ENCODE peak calls at places on chromosomes 11 and 22, in five cellular contexts. I is fibroblast of lung, C is IMR-90, U is H1, S is GM23248. W is an unnamed sample.

GRCh38 chr11:14393129-14393528 is 34.1 kb upstream of the RRAS2 start:
- DNase-seq in S (no peak), U (no peak), C (no peak), I (no peak), W (no peak)

GRCh38 chr22:28977481-28977971 is 84.1 kb downstream of the C22orf31 start:
- DNase-seq in S (peak), I (peak), U (no peak), C (no peak), W (no peak)

GRCh38 chr11:131253142-131253884 is 117.1 kb upstream of the NTM start:
- DNase-seq in U (peak), I (peak), S (no peak), C (no peak), W (no peak)

GRCh38 chr11:6111635-6112034 is 4.2 kb downstream of the OR56B4 start:
- DNase-seq in I (no peak), U (no peak), S (no peak), C (no peak), W (no peak)

GRCh38 chr22:28129319-28129962 is 210.4 kb upstream of the PITPNB start:
- DNase-seq in S (no peak), U (peak), C (no peak), I (no peak), W (no peak)

GRCh38 chr22:20503816-20504215 is 3.6 kb upstream of the MED15 start:
- DNase-seq in S (no peak), U (no peak), I (no peak), C (no peak), W (no peak)

GRCh38 chr22:39808087-39808486 is 85.5 kb downstream of the ENTHD1 start:
- DNase-seq in S (peak), I (no peak), U (no peak), C (peak), W (no peak)

GRCh38 chr11:117457835-117458234 is 130.2 kb downstream of the CEP164 start:
- DNase-seq in S (no peak), U (no peak), C (no peak), I (no peak), W (no peak)

GRCh38 chr11:70819022-70819421 is 420.7 kb downstream of the CTTN start:
- DNase-seq in C (no peak), S (no peak), I (no peak), U (no peak), W (no peak)

GRCh38 chr11:86938900-86939880 is 16.0 kb downstream of the FZD4 start:
- DNase-seq in U (no peak), C (peak), I (no peak), S (peak), W (no peak)

GRCh38 chr11:69918231-69918937 is 99.2 kb upstream of the FGF3 start:
- DNase-seq in U (no peak), C (no peak), I (no peak), S (no peak), W (no peak)

GRCh38 chr11:94785509-94785908 is 17.4 kb downstream of the AMOTL1 start:
- DNase-seq in S (no peak), I (no peak), U (no peak), C (no peak), W (no peak)

GRCh38 chr11:126163074-126163700 is 48.3 kb downstream of the RPUSD4 start:
- DNase-seq in I (peak), C (peak), S (peak), U (no peak), W (peak)

GRCh38 chr22:27461470-27461869 is 340.1 kb downstream of the MN1 start:
- DNase-seq in C (peak), U (peak), I (peak), S (peak), W (no peak)

GRCh38 chr11:2304156-2305139 is 2.6 kb downstream of the TSPAN32 start:
- DNase-seq in C (no peak), I (no peak), S (no peak), U (no peak), W (no peak)

GRCh38 chr11:86954288-86955110 is 696 bp downstream of the FZD4 start:
- DNase-seq in I (no peak), S (peak), U (no peak), C (no peak), W (no peak)

GRCh38 chr11:75508051-75508561 is 17.6 kb downstream of the GDPD5 start:
- DNase-seq in C (no peak), S (no peak), U (no peak), I (no peak), W (no peak)

GRCh38 chr11:113531575-113532451 is 56.6 kb upstream of the DRD2 start:
- DNase-seq in U (no peak), I (no peak), S (peak), C (no peak), W (no peak)

GRCh38 chr11:5550440-5551095 is 2.2 kb upstream of the OR52H1 start:
- DNase-seq in I (peak), U (no peak), C (peak), S (peak), W (peak)

GRCh38 chr22:17300926-17301325 is 68.3 kb upstream of the CECR2 start:
- DNase-seq in C (no peak), S (no peak), U (no peak), I (no peak), W (no peak)

GRCh38 chr11:24679686-24680318 is 182.9 kb downstream of the LUZP2 start:
- DNase-seq in C (peak), S (no peak), U (peak), I (peak), W (no peak)

GRCh38 chr11:113764522-113764921 is 9.0 kb downstream of the ZW10 start:
- DNase-seq in U (no peak), I (no peak), C (no peak), S (no peak), W (no peak)

GRCh38 chr11:95266751-95267374 is 35.9 kb upstream of the SESN3 start:
- DNase-seq in S (peak), U (no peak), I (peak), C (no peak), W (no peak)

GRCh38 chr11:95805869-95806268 is 15.6 kb downstream of the CEP57 start:
- DNase-seq in U (no peak), S (no peak), I (no peak), C (no peak), W (no peak)

GRCh38 chr11:70290341-70291065 is 20.0 kb downstream of the PPFIA1 start:
- DNase-seq in I (no peak), U (no peak), C (no peak), S (no peak), W (no peak)

GRCh38 chr11:19453893-19454292 is 213.1 kb upstream of the E2F8 start:
- DNase-seq in S (peak), U (no peak), C (peak), I (peak), W (peak)

GRCh38 chr11:93858376-93858775 is 8.0 kb upstream of the VSTM5 start:
- DNase-seq in U (no peak), I (no peak), S (peak), C (no peak), W (no peak)

GRCh38 chr22:28018461-28018927 is 99.4 kb upstream of the PITPNB start:
- DNase-seq in S (no peak), C (no peak), U (no peak), I (no peak), W (no peak)

GRCh38 chr11:19769820-19770219 is 57.2 kb downstream of the NAV2 start:
- DNase-seq in S (peak), U (no peak), I (peak), C (peak), W (no peak)

GRCh38 chr22:50183141-50183971 is 2.4 kb upstream of the TRABD start:
- DNase-seq in C (no peak), S (no peak), U (no peak), I (no peak), W (no peak)

GRCh38 chr11:629237-629583 is 2.2 kb upstream of the SCT start:
- DNase-seq in S (no peak), U (no peak), C (no peak), I (peak), W (no peak)
- H3K9ac ChIP-seq in S (peak), U (no peak), C (no peak), I (no peak), W (no peak)

GRCh38 chr11:8962827-8963226 is 1.4 kb downstream of the TMEM9B start:
- DNase-seq in S (peak), U (no peak), C (no peak), I (no peak), W (no peak)
- H3K9ac ChIP-seq in S (peak), U (no peak), C (no peak), I (no peak), W (no peak)

GRCh38 chr11:17648528-17648927 is 70.8 kb upstream of the MYOD1 start:
- DNase-seq in U (no peak), C (no peak), I (no peak), S (no peak), W (no peak)
- H3K9ac ChIP-seq in U (no peak), C (no peak), I (no peak), S (no peak), W (no peak)

GRCh38 chr11:67606150-67606476 is 623 bp upstream of the NDUFV1 start:
- DNase-seq in C (peak), I (no peak), U (no peak), S (peak), W (no peak)

GRCh38 chr11:67609316-67609715 is 2.6 kb downstream of the NDUFV1 start:
- DNase-seq in U (no peak), I (no peak), S (no peak), C (no peak), W (no peak)

GRCh38 chr11:67608486-67608885 is 1.8 kb downstream of the NDUFV1 start:
- DNase-seq in C (no peak), S (no peak), U (no peak), I (no peak), W (no peak)

GRCh38 chr11:67606477-67607295 is at the start of gene NDUFV1:
- DNase-seq in C (peak), I (peak), U (no peak), S (peak), W (no peak)

DNA sequence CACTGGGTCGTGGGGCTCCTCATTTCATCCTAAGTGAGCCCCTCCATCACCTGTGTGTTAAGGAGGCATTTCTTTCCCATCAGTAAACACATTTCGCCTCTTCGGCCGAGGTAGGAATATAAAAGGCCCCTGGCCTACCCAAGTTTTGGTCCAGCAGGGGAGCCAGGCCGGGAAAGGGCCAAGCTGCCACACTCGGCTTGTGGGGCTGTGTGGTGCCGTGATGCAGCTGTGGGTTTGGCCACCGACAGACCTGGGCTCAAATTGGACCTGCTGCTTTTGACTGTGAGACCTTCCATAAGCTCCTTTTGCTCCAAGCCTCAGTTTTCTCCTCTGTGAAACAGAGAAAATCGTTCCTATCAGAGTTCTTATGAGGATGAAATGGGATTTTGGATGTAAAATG is 771 bp downstream of the NDUFV1 start:
- DNase-seq in S (peak), U (no peak), C (no peak), I (no peak), W (no peak)
- H3K9ac ChIP-seq in S (peak), U (no peak), C (peak), I (peak), W (peak)

GRCh38 chr11:65445101-65445603 is 22.6 kb downstream of the NEAT1 start:
- DNase-seq in S (peak), I (peak), C (peak), U (no peak), W (no peak)

GRCh38 chr11:65448418-65449196 is 26.0 kb downstream of the NEAT1 start:
- DNase-seq in I (peak), U (no peak), S (peak), C (peak), W (no peak)

GRCh38 chr11:65448074-65448417 is 25.4 kb downstream of the NEAT1 start:
- DNase-seq in I (no peak), C (peak), S (peak), U (no peak), W (no peak)

GRCh38 chr11:65445604-65446445 is 23.2 kb downstream of the NEAT1 start:
- DNase-seq in C (peak), S (peak), I (peak), U (no peak), W (no peak)

DNA sequence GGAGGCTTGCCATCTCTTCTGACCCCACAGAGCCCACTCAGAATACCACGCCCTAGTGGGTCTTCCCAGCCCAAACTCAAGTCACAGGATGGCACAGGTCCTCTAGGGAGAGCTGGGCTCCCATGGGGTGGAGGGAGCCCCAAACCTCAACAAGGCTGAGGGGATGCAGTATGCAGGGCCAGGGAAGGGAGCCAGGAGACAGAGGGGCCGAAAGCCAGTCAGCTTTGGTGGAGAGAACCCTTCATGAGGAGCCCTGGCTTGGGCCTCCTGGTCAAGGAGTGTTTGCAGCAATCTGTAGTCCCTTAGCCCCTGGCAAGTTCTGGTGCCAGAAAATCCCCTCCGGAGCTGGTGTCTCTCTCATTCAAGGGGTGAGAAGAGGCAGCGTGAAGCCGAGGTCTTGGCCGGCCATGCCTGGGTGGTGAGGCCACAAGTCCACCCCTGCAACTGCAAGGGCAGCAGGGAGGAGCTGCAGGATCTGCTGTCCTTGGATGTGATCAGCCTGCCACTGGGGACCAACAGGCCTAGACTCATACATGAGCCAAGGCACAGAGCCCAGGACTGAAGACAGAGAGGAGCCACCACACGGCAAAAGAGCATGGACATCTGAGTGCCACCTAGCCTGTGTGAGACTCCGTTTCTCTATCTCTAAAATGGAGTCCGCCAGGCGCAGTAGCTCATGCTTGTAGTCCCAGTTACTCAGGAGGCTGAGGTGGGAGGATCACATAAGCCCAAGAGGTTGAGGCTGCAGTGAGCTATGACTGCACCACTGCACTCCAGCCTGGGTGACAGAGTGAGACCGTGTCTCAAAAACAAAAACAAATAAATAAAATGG is 24.1 kb downstream of the NEAT1 start:
- DNase-seq in S (peak), I (peak), U (no peak), C (peak), W (no peak)
- H3K9ac ChIP-seq in S (peak), I (no peak), U (no peak), C (no peak), W (no peak)

W was measured in keratinocyte.